ENCODE peak calls at places on chromosome 2, in nine cellular contexts. S is endodermal cell; B is activated effector memory CD4-positive, alpha-beta T cell treated with Interleukin-2 at 50 U/mL for 16 hours; Q is trophoblast cell; E is heart left ventricle; D is B cell; Y is LoVo; P is NCI-H1417; M is GM03348. W is an unnamed sample.

GRCh38 chr2:216299588-216299987 is 72.7 kb downstream of the MARCHF4 start:
- DNase-seq in S (no peak), B (no peak), Q (no peak), E (no peak), D (no peak), Y (no peak), P (no peak), M (no peak), W (no peak)

GRCh38 chr2:101328474-101329007 is 20.0 kb upstream of the RNF149 start:
- DNase-seq in S (no peak), B (peak), Q (peak), E (no peak), D (no peak), Y (no peak), P (no peak), M (no peak), W (peak)

GRCh38 chr2:17879137-17879912 is 858 bp downstream of the KCNS3 start:
- DNase-seq in S (peak), B (no peak), Q (peak), E (peak), D (peak), Y (peak), P (peak), M (peak), W (peak)

GRCh38 chr2:17300141-17300540 is 218.1 kb downstream of the RAD51AP2 start:
- DNase-seq in S (no peak), B (no peak), Q (peak), E (no peak), D (no peak), Y (no peak), P (no peak), M (peak), W (no peak)

GRCh38 chr2:207110310-207110709 is 55.4 kb downstream of the KLF7 start:
- DNase-seq in S (no peak), B (no peak), Q (no peak), E (no peak), D (no peak), Y (no peak), P (no peak), M (no peak), W (no peak)

GRCh38 chr2:29012211-29012681 is 31.1 kb downstream of the TOGARAM2 start:
- DNase-seq in S (no peak), B (peak), Q (no peak), E (peak), D (peak), Y (no peak), P (no peak), M (peak), W (peak)

GRCh38 chr2:225438263-225438662 is 38.8 kb downstream of the NYAP2 start:
- DNase-seq in S (no peak), B (no peak), Q (no peak), E (no peak), D (no peak), Y (no peak), P (no peak), M (no peak), W (no peak)

GRCh38 chr2:178412047-178412446 is 38.9 kb downstream of the PRKRA start:
- DNase-seq in S (no peak), B (no peak), Q (no peak), E (no peak), D (no peak), Y (peak), P (peak), M (no peak), W (peak)

GRCh38 chr2:112153179-112153490 is 14.9 kb downstream of the FBLN7 start:
- DNase-seq in S (peak), B (no peak), Q (no peak), E (no peak), D (no peak), Y (no peak), P (no peak), M (no peak), W (no peak)

GRCh38 chr2:190213441-190214335 is 105.9 kb downstream of the HIBCH start:
- DNase-seq in S (no peak), B (no peak), Q (no peak), E (peak), D (no peak), Y (no peak), P (no peak), M (no peak), W (no peak)

GRCh38 chr2:219545610-219546352 is 2.0 kb downstream of the TMEM198 start:
- DNase-seq in S (no peak), B (no peak), Q (no peak), E (no peak), D (no peak), Y (no peak), P (no peak), M (no peak), W (peak)

GRCh38 chr2:66574701-66575624 is 140.0 kb downstream of the MEIS1 start:
- DNase-seq in S (peak), B (no peak), Q (peak), E (peak), D (peak), Y (peak), P (peak), M (peak), W (peak)

GRCh38 chr2:161370981-161371380 is 45.1 kb upstream of the TBR1 start:
- DNase-seq in S (no peak), B (no peak), Q (no peak), E (no peak), D (no peak), Y (no peak), P (peak), M (no peak), W (no peak)

GRCh38 chr2:144163592-144163991 is 356.3 kb downstream of the ZEB2 start:
- DNase-seq in S (no peak), B (no peak), Q (no peak), E (no peak), D (no peak), Y (no peak), P (no peak), M (no peak), W (no peak)